ENCODE peak calls at places on chromosomes 16 and 17, in ten cellular contexts. One of them, this sample, is unnamed.

GRCh38 chr17:65556014-65556909 is 5.2 kb downstream of the AXIN2 start:
- DNase-seq in Calu3: peak
- DNase-seq in lower leg skin: peak
- DNase-seq in AG10803: peak
- DNase-seq in lower lobe of right lung: peak
- DNase-seq in B cell: peak
- DNase-seq in progenitor cell of endocrine pancreas: peak
- DNase-seq in heart right ventricle: peak
- DNase-seq in thoracic aorta: no peak
- DNase-seq in ovary: peak
- DNase-seq in this sample: peak

GRCh38 chr16:17329412-17329811 is 141.3 kb downstream of the XYLT1 start:
- DNase-seq in AG10803: no peak
- DNase-seq in progenitor cell of endocrine pancreas: no peak
- DNase-seq in B cell: peak
- DNase-seq in thoracic aorta: no peak
- DNase-seq in ovary: no peak
- DNase-seq in Calu3: no peak
- DNase-seq in lower lobe of right lung: no peak
- DNase-seq in lower leg skin: no peak
- DNase-seq in heart right ventricle: no peak
- DNase-seq in this sample: no peak

GRCh38 chr16:22098538-22099255 is 6.4 kb downstream of the VWA3A start:
- DNase-seq in ovary: no peak
- DNase-seq in lower leg skin: no peak
- DNase-seq in thoracic aorta: no peak
- DNase-seq in B cell: no peak
- DNase-seq in AG10803: peak
- DNase-seq in lower lobe of right lung: no peak
- DNase-seq in heart right ventricle: no peak
- DNase-seq in progenitor cell of endocrine pancreas: no peak
- DNase-seq in Calu3: peak
- DNase-seq in this sample: no peak

GRCh38 chr17:33178641-33179040 is 114.5 kb downstream of the ASIC2 start:
- DNase-seq in B cell: no peak
- DNase-seq in AG10803: no peak
- DNase-seq in lower lobe of right lung: no peak
- DNase-seq in progenitor cell of endocrine pancreas: no peak
- DNase-seq in lower leg skin: no peak
- DNase-seq in Calu3: no peak
- DNase-seq in heart right ventricle: no peak
- DNase-seq in ovary: no peak
- DNase-seq in thoracic aorta: no peak
- DNase-seq in this sample: no peak

GRCh38 chr17:13822671-13823070 is 220.9 kb upstream of the HS3ST3A1 start:
- DNase-seq in heart right ventricle: no peak
- DNase-seq in lower leg skin: no peak
- DNase-seq in AG10803: no peak
- DNase-seq in Calu3: no peak
- DNase-seq in ovary: no peak
- DNase-seq in B cell: no peak
- DNase-seq in thoracic aorta: no peak
- DNase-seq in lower lobe of right lung: no peak
- DNase-seq in progenitor cell of endocrine pancreas: no peak
- DNase-seq in this sample: no peak

GRCh38 chr17:56629450-56630187 is 36.1 kb downstream of the NOG start:
- DNase-seq in lower lobe of right lung: no peak
- DNase-seq in progenitor cell of endocrine pancreas: no peak
- DNase-seq in Calu3: peak
- DNase-seq in lower leg skin: no peak
- DNase-seq in ovary: no peak
- DNase-seq in AG10803: peak
- DNase-seq in thoracic aorta: no peak
- DNase-seq in B cell: no peak
- DNase-seq in heart right ventricle: no peak
- DNase-seq in this sample: peak

GRCh38 chr16:74608944-74609343 is 2.0 kb upstream of the GLG1 start:
- DNase-seq in lower lobe of right lung: no peak
- DNase-seq in lower leg skin: no peak
- DNase-seq in AG10803: no peak
- DNase-seq in progenitor cell of endocrine pancreas: no peak
- DNase-seq in B cell: no peak
- DNase-seq in thoracic aorta: no peak
- DNase-seq in heart right ventricle: no peak
- DNase-seq in ovary: no peak
- DNase-seq in Calu3: no peak
- DNase-seq in this sample: no peak

GRCh38 chr17:39027037-39027436 is 59.8 kb upstream of the FBXO47 start:
- DNase-seq in heart right ventricle: peak
- DNase-seq in Calu3: peak
- DNase-seq in B cell: no peak
- DNase-seq in ovary: peak
- DNase-seq in lower leg skin: peak
- DNase-seq in lower lobe of right lung: peak
- DNase-seq in thoracic aorta: no peak
- DNase-seq in progenitor cell of endocrine pancreas: peak
- DNase-seq in AG10803: peak
- DNase-seq in this sample: peak

DNA sequence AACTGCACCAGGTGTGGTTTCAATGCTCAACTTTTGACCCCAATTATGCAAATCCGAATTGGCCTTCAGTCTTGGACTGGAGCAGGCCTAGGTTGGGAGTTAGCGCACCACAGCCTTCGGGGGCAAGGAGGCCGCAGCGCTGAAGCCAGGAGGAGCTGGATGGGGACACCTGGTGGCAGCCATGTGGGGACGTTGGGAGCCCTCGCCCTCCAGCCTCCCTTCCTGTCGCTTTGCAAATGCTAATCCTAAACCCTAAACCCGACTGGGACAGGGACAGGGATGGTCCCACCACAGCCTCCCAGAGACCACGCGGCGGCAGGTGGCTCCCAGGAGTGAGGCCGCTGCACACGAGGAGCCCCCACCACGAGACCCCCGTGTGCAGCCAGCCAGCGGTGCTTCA is 58.7 kb downstream of the KLHDC4 start:
- DNase-seq in thoracic aorta: no peak
- DNase-seq in Calu3: no peak
- DNase-seq in ovary: no peak
- DNase-seq in lower leg skin: no peak
- DNase-seq in heart right ventricle: no peak
- DNase-seq in progenitor cell of endocrine pancreas: no peak
- DNase-seq in lower lobe of right lung: no peak
- DNase-seq in AG10803: no peak
- DNase-seq in B cell: no peak
- DNase-seq in this sample: no peak
- TF ChIP-seq CTCF in thoracic aorta: no peak
- TF ChIP-seq CTCF in Calu3: no peak
- TF ChIP-seq CTCF in ovary: no peak
- TF ChIP-seq CTCF in lower leg skin: no peak
- TF ChIP-seq CTCF in heart right ventricle: no peak
- TF ChIP-seq CTCF in progenitor cell of endocrine pancreas: peak
- TF ChIP-seq CTCF in lower lobe of right lung: no peak
- TF ChIP-seq CTCF in AG10803: no peak
- TF ChIP-seq CTCF in B cell: no peak
- TF ChIP-seq CTCF in this sample: no peak

GRCh38 chr16:71439531-71439930 is 2.3 kb downstream of the TLE7 start:
- DNase-seq in ovary: no peak
- DNase-seq in B cell: no peak
- DNase-seq in Calu3: no peak
- DNase-seq in lower lobe of right lung: no peak
- DNase-seq in heart right ventricle: no peak
- DNase-seq in AG10803: peak
- DNase-seq in thoracic aorta: no peak
- DNase-seq in progenitor cell of endocrine pancreas: no peak
- DNase-seq in lower leg skin: no peak
- DNase-seq in this sample: no peak

GRCh38 chr16:71443714-71444113 is 1.9 kb upstream of the TLE7 start:
- DNase-seq in heart right ventricle: no peak
- DNase-seq in thoracic aorta: no peak
- DNase-seq in Calu3: no peak
- DNase-seq in lower leg skin: no peak
- DNase-seq in AG10803: no peak
- DNase-seq in progenitor cell of endocrine pancreas: no peak
- DNase-seq in lower lobe of right lung: no peak
- DNase-seq in ovary: no peak
- DNase-seq in B cell: no peak
- DNase-seq in this sample: no peak

GRCh38 chr16:71440669-71441347 is 1.0 kb downstream of the TLE7 start:
- DNase-seq in Calu3: no peak
- DNase-seq in B cell: no peak
- DNase-seq in lower lobe of right lung: no peak
- DNase-seq in heart right ventricle: no peak
- DNase-seq in AG10803: no peak
- DNase-seq in progenitor cell of endocrine pancreas: no peak
- DNase-seq in ovary: no peak
- DNase-seq in thoracic aorta: no peak
- DNase-seq in lower leg skin: no peak
- DNase-seq in this sample: peak

GRCh38 chr16:71442041-71442440 is at the start of gene TLE7:
- DNase-seq in Calu3: no peak
- DNase-seq in progenitor cell of endocrine pancreas: no peak
- DNase-seq in lower leg skin: no peak
- DNase-seq in lower lobe of right lung: no peak
- DNase-seq in ovary: no peak
- DNase-seq in thoracic aorta: no peak
- DNase-seq in heart right ventricle: no peak
- DNase-seq in AG10803: no peak
- DNase-seq in B cell: no peak
- DNase-seq in this sample: no peak

GRCh38 chr16:71441348-71441781 is 489 bp downstream of the TLE7 start:
- DNase-seq in Calu3: no peak
- DNase-seq in thoracic aorta: no peak
- DNase-seq in heart right ventricle: no peak
- DNase-seq in ovary: no peak
- DNase-seq in lower leg skin: no peak
- DNase-seq in B cell: no peak
- DNase-seq in progenitor cell of endocrine pancreas: no peak
- DNase-seq in AG10803: no peak
- DNase-seq in lower lobe of right lung: no peak
- DNase-seq in this sample: no peak
- TF ChIP-seq CTCF in Calu3: peak
- TF ChIP-seq CTCF in thoracic aorta: no peak
- TF ChIP-seq CTCF in heart right ventricle: no peak
- TF ChIP-seq CTCF in ovary: no peak
- TF ChIP-seq CTCF in lower leg skin: no peak
- TF ChIP-seq CTCF in B cell: peak
- TF ChIP-seq CTCF in progenitor cell of endocrine pancreas: no peak
- TF ChIP-seq CTCF in AG10803: peak
- TF ChIP-seq CTCF in lower lobe of right lung: peak
- TF ChIP-seq CTCF in this sample: peak

GRCh38 chr17:67525239-67526135 is 148.4 kb downstream of the PITPNC1 start:
- DNase-seq in lower leg skin: no peak
- DNase-seq in ovary: no peak
- DNase-seq in AG10803: no peak
- DNase-seq in thoracic aorta: no peak
- DNase-seq in lower lobe of right lung: no peak
- DNase-seq in B cell: no peak
- DNase-seq in progenitor cell of endocrine pancreas: no peak
- DNase-seq in heart right ventricle: no peak
- DNase-seq in Calu3: no peak
- DNase-seq in this sample: no peak
- TF ChIP-seq CTCF in lower leg skin: no peak
- TF ChIP-seq CTCF in ovary: no peak
- TF ChIP-seq CTCF in AG10803: no peak
- TF ChIP-seq CTCF in thoracic aorta: no peak
- TF ChIP-seq CTCF in lower lobe of right lung: no peak
- TF ChIP-seq CTCF in B cell: no peak
- TF ChIP-seq CTCF in progenitor cell of endocrine pancreas: no peak
- TF ChIP-seq CTCF in heart right ventricle: no peak
- TF ChIP-seq CTCF in Calu3: no peak
- TF ChIP-seq CTCF in this sample: no peak

GRCh38 chr17:18950944-18951905 is 740 bp upstream of the SLC5A10 start:
- DNase-seq in thoracic aorta: no peak
- DNase-seq in B cell: no peak
- DNase-seq in lower leg skin: no peak
- DNase-seq in progenitor cell of endocrine pancreas: no peak
- DNase-seq in Calu3: peak
- DNase-seq in ovary: no peak
- DNase-seq in AG10803: peak
- DNase-seq in lower lobe of right lung: no peak
- DNase-seq in heart right ventricle: no peak
- DNase-seq in this sample: no peak

GRCh38 chr17:18954321-18954720 is 2.4 kb downstream of the SLC5A10 start:
- DNase-seq in progenitor cell of endocrine pancreas: no peak
- DNase-seq in AG10803: no peak
- DNase-seq in heart right ventricle: no peak
- DNase-seq in lower lobe of right lung: no peak
- DNase-seq in ovary: no peak
- DNase-seq in Calu3: no peak
- DNase-seq in lower leg skin: no peak
- DNase-seq in B cell: peak
- DNase-seq in thoracic aorta: no peak
- DNase-seq in this sample: no peak

GRCh38 chr17:18949566-18949965 is 2.4 kb upstream of the SLC5A10 start:
- DNase-seq in Calu3: no peak
- DNase-seq in AG10803: no peak
- DNase-seq in B cell: no peak
- DNase-seq in progenitor cell of endocrine pancreas: no peak
- DNase-seq in ovary: peak
- DNase-seq in thoracic aorta: no peak
- DNase-seq in heart right ventricle: no peak
- DNase-seq in lower lobe of right lung: no peak
- DNase-seq in lower leg skin: no peak
- DNase-seq in this sample: no peak

GRCh38 chr17:18953231-18953728 is 1.3 kb downstream of the SLC5A10 start:
- DNase-seq in lower lobe of right lung: no peak
- DNase-seq in B cell: no peak
- DNase-seq in ovary: no peak
- DNase-seq in lower leg skin: no peak
- DNase-seq in heart right ventricle: no peak
- DNase-seq in Calu3: no peak
- DNase-seq in progenitor cell of endocrine pancreas: no peak
- DNase-seq in thoracic aorta: no peak
- DNase-seq in AG10803: no peak
- DNase-seq in this sample: no peak

DNA sequence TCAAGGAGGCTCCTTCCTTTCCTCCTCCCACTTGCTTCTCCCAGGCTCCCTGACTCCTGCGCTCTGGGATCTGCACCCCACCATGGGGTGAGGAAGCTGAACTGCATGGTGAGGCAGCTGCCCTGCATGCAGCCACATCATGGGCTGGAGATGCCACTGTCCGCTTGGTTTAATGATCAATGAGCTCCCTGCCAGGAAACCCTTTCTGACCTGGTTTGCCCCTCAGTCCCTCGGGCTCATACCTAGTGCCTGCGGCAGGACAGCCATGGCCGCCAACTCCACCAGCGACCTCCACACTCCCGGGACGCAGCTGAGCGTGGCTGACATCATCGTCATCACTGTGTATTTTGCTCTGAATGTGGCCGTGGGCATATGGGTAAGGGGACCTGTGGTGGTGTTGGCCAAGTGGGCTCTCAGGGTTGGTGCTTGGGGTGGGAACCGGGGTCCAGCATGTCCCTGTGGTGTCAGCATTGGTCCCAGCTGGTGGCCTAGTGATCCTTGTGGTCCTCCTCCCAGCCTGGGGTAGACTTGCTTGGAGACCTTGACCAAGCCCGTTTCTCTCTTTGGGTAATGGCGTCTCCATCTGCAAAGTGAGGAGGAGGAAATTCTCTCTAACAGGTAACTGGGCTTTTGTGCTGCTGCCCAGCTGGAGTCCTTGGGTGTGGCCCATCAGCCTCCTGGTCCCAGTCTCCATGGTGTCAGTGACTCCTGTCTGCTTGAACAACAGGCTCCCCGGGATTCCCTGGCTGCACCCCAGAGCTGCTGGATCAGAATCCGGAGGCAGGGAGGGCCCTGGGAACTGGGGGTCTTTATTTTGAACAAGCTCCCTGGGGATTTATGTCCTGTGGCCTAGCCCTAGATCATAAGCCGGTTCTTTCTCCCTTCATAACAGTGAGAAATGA is at the start of gene SLC5A10:
- DNase-seq in progenitor cell of endocrine pancreas: no peak
- DNase-seq in B cell: no peak
- DNase-seq in heart right ventricle: no peak
- DNase-seq in AG10803: no peak
- DNase-seq in lower lobe of right lung: no peak
- DNase-seq in lower leg skin: no peak
- DNase-seq in ovary: no peak
- DNase-seq in thoracic aorta: no peak
- DNase-seq in Calu3: no peak
- DNase-seq in this sample: no peak
- TF ChIP-seq CTCF in progenitor cell of endocrine pancreas: peak
- TF ChIP-seq CTCF in B cell: no peak
- TF ChIP-seq CTCF in heart right ventricle: no peak
- TF ChIP-seq CTCF in AG10803: peak
- TF ChIP-seq CTCF in lower lobe of right lung: no peak
- TF ChIP-seq CTCF in lower leg skin: no peak
- TF ChIP-seq CTCF in ovary: no peak
- TF ChIP-seq CTCF in thoracic aorta: no peak
- TF ChIP-seq CTCF in Calu3: no peak
- TF ChIP-seq CTCF in this sample: no peak